ENCODE peak calls at places on chromosomes 1 and 21, in ten cellular contexts. E is NCI-H1417; U is heart left ventricle; X is AG09309; D is tibial nerve; M is GM13977; Z is activated T-cell treated with anti-CD3 and anti-CD28 coated beads, Interleukin-2, amount 50 U/mL, for 24 hours; L is AG04450; C is NCI-H2029 treated with DMSO at 0.1 percent for 48 hours; Y is naive thymus-derived CD8-positive, alpha-beta T cell. V is an unnamed sample.

GRCh38 chr1:202599669-202600431 is 110.4 kb downstream of the SYT2 start:
- DNase-seq in E (peak), U (peak), X (peak), D (peak), M (peak), Z (peak), L (peak), C (no peak), Y (no peak), V (peak)

GRCh38 chr1:86515597-86515996 is 31.3 kb upstream of the CLCA4 start:
- DNase-seq in E (peak), U (no peak), X (no peak), D (no peak), M (peak), Z (no peak), L (no peak), C (no peak), Y (no peak), V (peak)

GRCh38 chr21:24395320-24395933 is 1211.9 kb downstream of the MRPL39 start:
- DNase-seq in E (peak), U (no peak), X (no peak), D (no peak), M (no peak), Z (no peak), L (no peak), C (no peak), Y (no peak), V (no peak)

GRCh38 chr1:218164930-218165686 is 120.0 kb upstream of the RRP15 start:
- DNase-seq in E (peak), U (peak), X (no peak), D (no peak), M (peak), Z (peak), L (no peak), C (no peak), Y (no peak), V (no peak)

GRCh38 chr1:23436520-23437354 is 12.2 kb upstream of the TCEA3 start:
- DNase-seq in E (no peak), U (no peak), X (no peak), D (no peak), M (no peak), Z (peak), L (no peak), C (no peak), Y (peak), V (no peak)

GRCh38 chr1:97832490-97832889 is 88.3 kb downstream of the DPYD start:
- DNase-seq in E (peak), U (peak), X (no peak), D (no peak), M (no peak), Z (no peak), L (no peak), C (peak), Y (no peak), V (no peak)

GRCh38 chr1:147084273-147085096 is 87.8 kb downstream of the PRKAB2 start:
- DNase-seq in E (peak), U (peak), X (peak), D (peak), M (peak), Z (peak), L (peak), C (peak), Y (peak), V (peak)

GRCh38 chr1:108531429-108531828 is 28.5 kb upstream of the EEIG2 start:
- DNase-seq in E (no peak), U (no peak), X (no peak), D (no peak), M (no peak), Z (no peak), L (no peak), C (no peak), Y (no peak), V (no peak)

GRCh38 chr1:197099444-197099843 is 32.4 kb upstream of the F13B start:
- DNase-seq in E (no peak), U (no peak), X (no peak), D (no peak), M (no peak), Z (no peak), L (no peak), C (no peak), Y (no peak), V (no peak)

GRCh38 chr1:115411388-115412063 is 73.5 kb upstream of the NGF start:
- DNase-seq in E (peak), U (no peak), X (no peak), D (no peak), M (no peak), Z (no peak), L (no peak), C (no peak), Y (no peak), V (no peak)

GRCh38 chr1:2411801-2412394 is 466 bp downstream of the PEX10 start:
- DNase-seq in E (peak), U (no peak), X (no peak), D (no peak), M (no peak), Z (no peak), L (no peak), C (no peak), Y (peak), V (no peak)

GRCh38 chr1:173477286-173478098 is at the start of gene PRDX6:
- DNase-seq in E (peak), U (peak), X (no peak), D (peak), M (no peak), Z (no peak), L (peak), C (peak), Y (peak), V (peak)

GRCh38 chr1:35576061-35576765 is 3.1 kb downstream of the TFAP2E start:
- DNase-seq in E (no peak), U (no peak), X (no peak), D (no peak), M (no peak), Z (no peak), L (no peak), C (no peak), Y (no peak), V (no peak)

GRCh38 chr1:220791287-220791686 is 4.6 kb downstream of the MTARC1 start:
- DNase-seq in E (peak), U (peak), X (no peak), D (no peak), M (no peak), Z (no peak), L (no peak), C (peak), Y (no peak), V (no peak)

GRCh38 chr1:181969902-181970301 is 91.6 kb downstream of the ZNF648 start:
- DNase-seq in E (peak), U (no peak), X (no peak), D (no peak), M (no peak), Z (no peak), L (no peak), C (no peak), Y (no peak), V (no peak)

GRCh38 chr1:21022279-21023040 is 154.2 kb downstream of the EIF4G3 start:
- DNase-seq in E (peak), U (no peak), X (peak), D (no peak), M (peak), Z (no peak), L (peak), C (peak), Y (no peak), V (peak)

GRCh38 chr1:26278835-26279597 is 870 bp upstream of the SH3BGRL3 start:
- DNase-seq in E (no peak), U (peak), X (no peak), D (no peak), M (no peak), Z (peak), L (no peak), C (no peak), Y (no peak), V (peak)

GRCh38 chr1:113429461-113430153 is 39.3 kb downstream of the MAGI3 start:
- DNase-seq in E (no peak), U (no peak), X (no peak), D (no peak), M (no peak), Z (no peak), L (no peak), C (no peak), Y (no peak), V (no peak)

GRCh38 chr1:178942285-178943218 is 71.7 kb upstream of the ANGPTL1 start:
- DNase-seq in E (no peak), U (peak), X (no peak), D (no peak), M (no peak), Z (no peak), L (no peak), C (no peak), Y (no peak), V (no peak)

GRCh38 chr1:206839857-206840256 is 25.6 kb upstream of the IL20 start:
- DNase-seq in E (no peak), U (no peak), X (peak), D (no peak), M (no peak), Z (no peak), L (peak), C (no peak), Y (no peak), V (no peak)

GRCh38 chr1:10510520-10511493 is 36.1 kb downstream of the PEX14 start:
- DNase-seq in E (peak), U (no peak), X (peak), D (no peak), M (peak), Z (peak), L (peak), C (no peak), Y (peak), V (no peak)

GRCh38 chr1:204207136-204207616 is 6.6 kb downstream of the GOLT1A start:
- DNase-seq in E (peak), U (peak), X (no peak), D (peak), M (peak), Z (peak), L (no peak), C (no peak), Y (peak), V (peak)

GRCh38 chr1:173212952-173213491 is 5.9 kb upstream of the TNFSF4 start:
- DNase-seq in E (no peak), U (no peak), X (no peak), D (no peak), M (peak), Z (no peak), L (no peak), C (no peak), Y (no peak), V (no peak)

GRCh38 chr1:178065250-178065649 is 28.7 kb upstream of the RASAL2 start:
- DNase-seq in E (no peak), U (no peak), X (no peak), D (no peak), M (no peak), Z (no peak), L (no peak), C (no peak), Y (no peak), V (no peak)

GRCh38 chr1:114338491-114338890 is 172.5 kb downstream of the TRIM33 start:
- DNase-seq in E (peak), U (no peak), X (no peak), D (no peak), M (no peak), Z (no peak), L (no peak), C (no peak), Y (no peak), V (no peak)

GRCh38 chr1:44924835-44925464 is 61.4 kb downstream of the EIF2B3 start:
- DNase-seq in E (peak), U (no peak), X (peak), D (no peak), M (no peak), Z (no peak), L (peak), C (peak), Y (no peak), V (peak)

GRCh38 chr1:44077421-44077820 is 41.2 kb upstream of the KLF17 start:
- DNase-seq in E (no peak), U (no peak), X (no peak), D (no peak), M (no peak), Z (no peak), L (no peak), C (no peak), Y (no peak), V (no peak)

GRCh38 chr1:147377263-147378246 is 135.1 kb downstream of the CHD1L start:
- DNase-seq in E (no peak), U (no peak), X (no peak), D (no peak), M (no peak), Z (no peak), L (no peak), C (no peak), Y (no peak), V (no peak)

GRCh38 chr1:30816211-30817082 is 58.9 kb upstream of the LAPTM5 start:
- DNase-seq in E (peak), U (peak), X (peak), D (peak), M (no peak), Z (no peak), L (peak), C (no peak), Y (no peak), V (no peak)

GRCh38 chr1:216640100-216640499 is 83.1 kb downstream of the ESRRG start:
- DNase-seq in E (no peak), U (peak), X (no peak), D (no peak), M (no peak), Z (no peak), L (no peak), C (no peak), Y (no peak), V (no peak)

GRCh38 chr1:220974431-220974830 is 95.2 kb downstream of the HLX start:
- DNase-seq in E (no peak), U (no peak), X (no peak), D (no peak), M (no peak), Z (no peak), L (no peak), C (no peak), Y (no peak), V (no peak)

V was measured in NAMALWA.